ENCODE peak calls at places on chromosomes 3 and 15, in four cellular contexts. I, S, T and Z are unnamed samples.

GRCh38 chr3:68751883-68752282 is 180.5 kb downstream of the TAFA4 start:
- DNase-seq in S (no peak), I (no peak), T (no peak), Z (no peak)

GRCh38 chr3:187845826-187846225 is 100.6 kb upstream of the BCL6 start:
- DNase-seq in S (no peak), I (no peak), T (no peak), Z (no peak)

GRCh38 chr15:68769702-68770101 is 51.0 kb downstream of the ANP32A start:
- DNase-seq in S (no peak), T (no peak), I (peak), Z (no peak)

GRCh38 chr3:133138017-133138416 is 99.8 kb downstream of the TMEM108 start:
- DNase-seq in S (no peak), T (no peak), I (no peak), Z (no peak)

GRCh38 chr15:41930221-41930866 is 36.5 kb upstream of the SPTBN5 start:
- DNase-seq in I (no peak), S (no peak), T (peak), Z (no peak)

GRCh38 chr15:60077581-60078359 is 73.7 kb downstream of the FOXB1 start:
- DNase-seq in T (no peak), I (no peak), S (no peak), Z (no peak)

GRCh38 chr15:92801774-92802464 is 98.2 kb upstream of the CHD2 start:
- DNase-seq in T (peak), I (no peak), S (peak), Z (peak)

GRCh38 chr3:141454906-141455602 is 31.8 kb upstream of the RASA2 start:
- DNase-seq in I (no peak), S (no peak), T (peak), Z (peak)

GRCh38 chr15:77145370-77145769 is 74.5 kb upstream of the TSPAN3 start:
- DNase-seq in I (no peak), T (no peak), S (no peak), Z (no peak)

GRCh38 chr3:98887684-98888083 is 13.8 kb downstream of the DCBLD2 start:
- DNase-seq in I (no peak), S (no peak), T (no peak), Z (no peak)

GRCh38 chr3:39639344-39640236 is 169.8 kb upstream of the MYRIP start:
- DNase-seq in S (no peak), I (no peak), T (peak), Z (peak)

GRCh38 chr3:107988464-107989156 is 102.2 kb downstream of the CD47 start:
- DNase-seq in T (no peak), S (peak), I (no peak), Z (no peak)

GRCh38 chr3:117549716-117550115 is 840.1 kb downstream of the TUSC7 start:
- DNase-seq in I (no peak), S (no peak), T (no peak), Z (no peak)

GRCh38 chr3:191982481-191982880 is 521.5 kb downstream of the PYDC2 start:
- DNase-seq in T (no peak), I (no peak), S (no peak), Z (no peak)

GRCh38 chr3:109683746-109684145 is 346.4 kb upstream of the DPPA4 start:
- DNase-seq in T (no peak), I (no peak), S (no peak), Z (no peak)

GRCh38 chr3:45241206-45241605 is 15.1 kb upstream of the TMEM158 start:
- DNase-seq in I (no peak), T (no peak), S (no peak), Z (no peak)

GRCh38 chr3:160451602-160452001 is 2.0 kb upstream of the TRIM59 start:
- DNase-seq in S (no peak), T (no peak), I (no peak), Z (no peak)

GRCh38 chr3:142628806-142629205 is 32.6 kb downstream of the PLS1 start:
- DNase-seq in S (no peak), I (no peak), T (no peak), Z (no peak)

GRCh38 chr3:56630966-56631365 is 52.1 kb downstream of the TASOR start:
- DNase-seq in I (no peak), T (no peak), S (no peak), Z (no peak)

GRCh38 chr3:31462050-31462569 is 70.6 kb upstream of the STT3B start:
- DNase-seq in S (no peak), T (no peak), I (no peak), Z (no peak)

GRCh38 chr15:70328137-70329115 is 230.7 kb upstream of the TLE3 start:
- DNase-seq in S (no peak), T (no peak), I (no peak), Z (no peak)

GRCh38 chr3:156093966-156094365 is 26.4 kb upstream of the KCNAB1 start:
- DNase-seq in S (no peak), I (no peak), T (no peak), Z (no peak)

GRCh38 chr15:27623560-27624305 is 475.4 kb downstream of the OCA2 start:
- DNase-seq in I (no peak), T (no peak), S (no peak), Z (no peak)

GRCh38 chr3:129312671-129313414 is 34.2 kb downstream of the HMCES start:
- DNase-seq in T (no peak), I (no peak), S (no peak), Z (peak)

GRCh38 chr15:96560246-96560895 is 229.9 kb downstream of the NR2F2 start:
- DNase-seq in S (no peak), T (no peak), I (no peak), Z (no peak)

GRCh38 chr3:100602506-100603444 is 6.6 kb upstream of the ADGRG7 start:
- DNase-seq in T (peak), I (no peak), S (no peak), Z (no peak)

GRCh38 chr3:60809857-60810256 is 441.4 kb downstream of the FHIT start:
- DNase-seq in I (no peak), S (no peak), T (no peak), Z (no peak)

GRCh38 chr3:67979342-67979741 is 324.9 kb upstream of the SUCLG2 start:
- DNase-seq in S (no peak), T (no peak), I (no peak), Z (no peak)

GRCh38 chr3:185606191-185606590 is 20.1 kb downstream of the SENP2 start:
- DNase-seq in S (no peak), I (no peak), T (no peak), Z (no peak)

GRCh38 chr15:71651750-71652186 is 158.6 kb upstream of the NR2E3 start:
- DNase-seq in T (peak), S (no peak), I (peak), Z (peak)

GRCh38 chr3:54122046-54122801 is at the start of gene CACNA2D3:
- DNase-seq in S (peak), T (no peak), I (peak), Z (peak)

GRCh38 chr15:91947370-91947769 is 93.9 kb downstream of the SLCO3A1 start:
- DNase-seq in T (no peak), S (no peak), I (no peak), Z (no peak)

GRCh38 chr15:41945221-41945620 is 27.1 kb downstream of the EHD4 start:
- DNase-seq in T (no peak), I (no peak), S (no peak), Z (no peak)

GRCh38 chr15:80249973-80250372 is 2.0 kb downstream of the CTXND1 start:
- DNase-seq in I (no peak), S (no peak), T (no peak), Z (no peak)
- TF ChIP-seq POLR2A in I (no peak), S (no peak), T (no peak), Z (no peak)

GRCh38 chr3:38606561-38606960 is 42.9 kb downstream of the SCN5A start:
- DNase-seq in T (no peak), I (no peak), S (no peak), Z (no peak)
- TF ChIP-seq POLR2A in T (no peak), I (no peak), S (no peak), Z (no peak)

GRCh38 chr3:154384504-154384903 is 45.5 kb downstream of the GPR149 start:
- DNase-seq in I (no peak), S (no peak), T (no peak), Z (no peak)

DNA sequence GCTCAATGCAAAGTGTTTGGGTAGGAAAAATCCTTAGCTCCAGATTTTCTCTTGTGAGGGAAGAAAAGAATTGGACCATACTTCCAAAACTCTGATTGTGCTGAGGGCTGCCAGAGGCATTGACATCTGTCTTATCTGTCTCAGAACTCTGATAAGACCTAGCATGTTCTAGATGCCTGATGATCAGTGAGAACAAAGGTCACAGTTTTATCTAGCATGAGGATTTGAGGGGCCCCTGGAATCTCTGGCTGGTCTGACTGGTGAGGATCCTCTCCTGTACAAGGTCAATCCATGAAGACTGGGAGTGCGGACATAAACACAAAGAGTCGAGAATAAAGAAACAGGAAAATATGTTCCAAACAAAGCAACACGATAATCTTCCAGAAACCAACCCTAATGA is 40.1 kb downstream of the GPR149 start:
- DNase-seq in I (no peak), S (no peak), T (no peak), Z (no peak)
- TF ChIP-seq POLR2A in I (no peak), S (no peak), T (no peak), Z (no peak)

GRCh38 chr3:37247398-37248114 is 73.2 kb upstream of the LRRFIP2 start:
- DNase-seq in T (no peak), S (no peak), I (no peak), Z (no peak)

GRCh38 chr3:37240170-37240945 is 66.0 kb upstream of the LRRFIP2 start:
- DNase-seq in I (no peak), T (no peak), S (no peak), Z (no peak)

GRCh38 chr3:37241880-37242279 is 67.5 kb upstream of the LRRFIP2 start:
- DNase-seq in I (no peak), T (no peak), S (no peak), Z (peak)

GRCh38 chr3:37245003-37245402 is 70.6 kb upstream of the LRRFIP2 start:
- DNase-seq in S (no peak), T (no peak), I (no peak), Z (no peak)

DNA sequence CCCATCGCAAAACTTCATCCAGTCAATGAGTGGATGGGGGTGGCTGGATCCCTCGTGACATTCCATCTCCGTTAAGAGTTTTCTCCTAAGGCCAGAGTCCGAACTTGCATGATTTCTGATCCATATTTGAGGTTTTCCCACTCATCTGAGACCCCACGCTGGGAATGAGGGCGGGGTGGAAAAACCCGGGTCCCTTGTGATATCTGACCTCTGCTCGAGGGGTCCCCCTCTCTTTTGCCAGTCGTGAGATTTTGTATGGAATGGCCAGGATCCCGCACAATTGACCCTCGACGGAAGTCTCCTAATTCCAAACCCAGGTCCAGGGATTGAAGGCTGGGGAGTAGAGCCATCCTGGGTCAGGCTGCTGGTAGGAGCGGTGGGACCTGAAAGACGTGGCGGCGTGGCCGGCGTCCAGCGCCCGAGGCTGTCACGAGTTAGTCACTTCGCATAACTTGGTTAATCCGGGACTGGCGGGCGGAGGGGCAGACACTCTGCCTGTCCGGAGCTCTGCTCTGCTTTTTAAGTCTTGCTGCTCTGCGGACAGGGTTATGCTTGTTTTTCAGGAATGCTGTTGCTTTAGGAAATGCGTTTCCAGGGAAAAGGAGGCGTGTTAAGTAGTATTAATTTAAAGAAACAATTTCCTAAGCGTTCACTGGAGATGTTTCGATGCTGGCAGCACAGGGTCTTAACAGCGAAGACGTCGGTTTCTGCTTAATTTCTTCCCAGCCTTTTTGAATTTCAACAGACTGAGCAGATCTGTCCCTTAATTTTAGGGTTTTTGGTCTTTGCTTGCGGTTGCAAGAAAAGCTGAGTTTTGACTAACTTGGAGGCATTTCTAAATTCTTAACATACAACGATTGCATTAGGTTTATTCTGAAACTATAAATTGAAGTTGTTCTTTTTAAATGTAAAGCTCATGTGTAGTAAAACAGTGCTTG is 69.7 kb upstream of the LRRFIP2 start:
- DNase-seq in I (peak), T (peak), S (peak), Z (peak)
- TF ChIP-seq POLR2A in I (no peak), T (no peak), S (no peak), Z (no peak)

DNA sequence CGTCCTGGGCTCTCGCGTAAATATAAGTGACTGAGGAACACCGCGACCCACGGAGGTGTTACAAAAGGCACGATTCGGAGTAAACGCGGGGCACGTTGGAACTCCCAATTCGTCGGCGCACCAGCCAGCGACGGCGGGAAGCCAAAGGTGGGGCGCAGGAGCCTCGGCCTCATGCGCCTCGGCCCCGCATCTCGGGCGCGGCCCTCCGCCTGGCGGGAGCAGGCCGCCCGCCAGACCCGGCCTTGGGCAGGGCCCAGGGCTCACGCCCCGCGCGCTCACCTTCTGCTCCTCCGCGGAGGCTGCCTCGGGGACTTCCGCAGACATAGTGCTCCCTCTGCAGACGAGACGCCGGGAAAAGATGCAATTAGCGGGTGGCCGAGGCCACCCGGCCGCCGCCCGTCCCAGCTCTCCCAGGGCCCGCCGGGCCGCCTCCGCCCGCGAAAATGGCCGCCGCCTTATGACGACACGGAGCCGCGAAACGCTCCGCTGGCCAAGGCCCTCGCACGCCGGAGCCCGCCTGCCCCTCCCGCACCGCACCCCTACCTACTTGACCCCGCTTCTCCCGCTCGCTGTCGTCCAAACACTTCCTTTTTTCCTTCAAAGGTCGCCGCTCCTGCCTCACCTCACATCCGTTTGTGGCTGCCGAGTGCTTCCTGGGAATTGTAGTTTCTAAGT is at the start of gene ARPP19:
- DNase-seq in S (peak), T (peak), I (peak), Z (peak)
- TF ChIP-seq POLR2A in S (peak), T (peak), I (peak), Z (peak)

DNA sequence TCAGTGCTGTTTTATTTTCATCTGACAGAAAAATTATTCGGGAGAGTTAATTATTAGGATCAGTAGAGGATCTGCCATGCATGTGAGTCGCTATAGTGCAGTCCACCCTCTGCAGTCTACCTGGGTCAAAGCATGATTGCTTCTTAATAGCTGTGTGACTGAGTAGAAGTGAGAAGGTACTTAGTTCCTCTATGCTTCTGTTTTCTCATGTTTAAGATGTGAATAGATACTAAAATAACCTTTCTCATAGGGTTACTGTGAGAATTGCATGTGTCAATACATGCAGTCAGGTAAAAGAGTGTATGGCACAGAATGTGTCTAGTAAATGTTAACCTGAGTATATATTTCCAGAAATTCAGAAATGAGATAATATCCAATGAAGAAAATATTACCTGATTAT is 435.7 kb downstream of the NAALADL2 start:
- DNase-seq in T (no peak), S (no peak), I (no peak), Z (no peak)
- TF ChIP-seq POLR2A in T (no peak), S (no peak), I (no peak), Z (no peak)

DNA sequence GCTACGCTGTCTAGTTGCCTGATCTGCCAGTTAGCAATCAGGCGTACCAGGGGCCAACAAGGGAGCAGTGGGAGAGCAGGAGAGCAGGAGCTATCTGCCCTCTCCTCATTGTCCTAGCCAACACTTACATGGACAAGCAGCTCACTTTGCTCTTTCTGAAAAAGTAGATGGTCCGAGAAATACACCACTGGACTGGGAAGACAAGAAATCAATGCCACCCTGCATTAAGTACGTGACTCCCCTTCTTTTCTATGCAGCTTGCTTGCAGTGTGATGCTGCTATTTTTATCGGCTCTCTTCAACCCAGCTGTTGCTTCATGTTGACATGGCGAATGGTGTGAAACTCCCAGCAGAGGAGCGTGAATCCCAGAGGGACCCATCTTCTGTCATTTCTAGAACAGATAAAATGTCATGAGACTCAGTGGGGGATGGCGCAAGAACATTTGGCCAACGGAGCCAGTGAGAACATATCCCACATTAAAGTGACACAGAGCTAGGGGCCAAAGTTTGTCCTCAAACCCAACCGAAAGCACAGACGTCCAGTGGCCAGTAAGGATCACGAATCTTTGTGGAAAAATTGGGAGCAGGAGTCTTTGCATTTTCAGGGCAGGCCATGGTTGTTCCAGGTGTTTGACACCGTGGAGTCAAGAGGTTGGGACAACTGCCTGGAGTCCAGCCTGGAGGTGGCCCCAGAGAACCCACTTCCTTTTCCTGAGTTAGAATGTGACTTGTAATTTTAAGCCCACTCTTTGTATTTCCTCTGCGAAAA is 53.7 kb upstream of the MEF2A start:
- DNase-seq in I (no peak), S (no peak), T (no peak), Z (no peak)
- TF ChIP-seq POLR2A in I (no peak), S (no peak), T (no peak), Z (no peak)